ENCODE peak calls at places on chromosome 5, in seven cellular contexts. One of them, this sample, is unnamed.

GRCh38 chr5:134784241-134784920 is 25.8 kb downstream of the DDX46 start:
- DNase-seq in tibial artery: no peak
- DNase-seq in effector memory CD4-positive, alpha-beta T cell: no peak
- DNase-seq in Panc1: no peak
- DNase-seq in MM.1S: no peak
- DNase-seq in SK-N-SH: no peak
- DNase-seq in mesendoderm: no peak
- DNase-seq in this sample: no peak

GRCh38 chr5:3954189-3954588 is 358.6 kb downstream of the IRX1 start:
- DNase-seq in effector memory CD4-positive, alpha-beta T cell: no peak
- DNase-seq in tibial artery: no peak
- DNase-seq in MM.1S: no peak
- DNase-seq in mesendoderm: no peak
- DNase-seq in SK-N-SH: no peak
- DNase-seq in Panc1: no peak
- DNase-seq in this sample: no peak

GRCh38 chr5:61701877-61702602 is 370.0 kb downstream of the ZSWIM6 start:
- DNase-seq in SK-N-SH: no peak
- DNase-seq in mesendoderm: no peak
- DNase-seq in tibial artery: no peak
- DNase-seq in effector memory CD4-positive, alpha-beta T cell: no peak
- DNase-seq in Panc1: no peak
- DNase-seq in MM.1S: no peak
- DNase-seq in this sample: no peak

GRCh38 chr5:124806026-124806856 is 59.8 kb upstream of the ZNF608 start:
- DNase-seq in Panc1: no peak
- DNase-seq in mesendoderm: peak; percentile 63
- DNase-seq in tibial artery: no peak
- DNase-seq in SK-N-SH: peak; percentile 78
- DNase-seq in effector memory CD4-positive, alpha-beta T cell: no peak
- DNase-seq in MM.1S: no peak
- DNase-seq in this sample: peak; percentile 86

GRCh38 chr5:172717481-172718195 is 53.4 kb downstream of the DUSP1 start:
- DNase-seq in Panc1: no peak
- DNase-seq in tibial artery: no peak
- DNase-seq in MM.1S: no peak
- DNase-seq in mesendoderm: no peak
- DNase-seq in effector memory CD4-positive, alpha-beta T cell: no peak
- DNase-seq in SK-N-SH: no peak
- DNase-seq in this sample: no peak

GRCh38 chr5:14258840-14259239 is 115.7 kb downstream of the TRIO start:
- DNase-seq in Panc1: no peak
- DNase-seq in effector memory CD4-positive, alpha-beta T cell: no peak
- DNase-seq in mesendoderm: peak; percentile 89
- DNase-seq in tibial artery: no peak
- DNase-seq in MM.1S: no peak
- DNase-seq in SK-N-SH: no peak
- DNase-seq in this sample: no peak

GRCh38 chr5:168227973-168228615 is 63.4 kb upstream of the WWC1 start:
- DNase-seq in effector memory CD4-positive, alpha-beta T cell: peak; percentile 3
- DNase-seq in mesendoderm: no peak
- DNase-seq in MM.1S: no peak
- DNase-seq in Panc1: no peak
- DNase-seq in SK-N-SH: no peak
- DNase-seq in tibial artery: no peak
- DNase-seq in this sample: no peak

GRCh38 chr5:120447706-120448239 is 16.3 kb upstream of the PRR16 start:
- DNase-seq in Panc1: no peak
- DNase-seq in effector memory CD4-positive, alpha-beta T cell: no peak
- DNase-seq in SK-N-SH: peak; percentile 25
- DNase-seq in MM.1S: no peak
- DNase-seq in mesendoderm: peak; percentile 23
- DNase-seq in tibial artery: no peak
- DNase-seq in this sample: no peak

GRCh38 chr5:6837519-6838110 is 124.4 kb downstream of the TENT4A start:
- DNase-seq in SK-N-SH: peak; percentile 52
- DNase-seq in mesendoderm: peak; percentile 53
- DNase-seq in MM.1S: no peak
- DNase-seq in tibial artery: no peak
- DNase-seq in Panc1: peak; percentile 13
- DNase-seq in effector memory CD4-positive, alpha-beta T cell: no peak
- DNase-seq in this sample: peak; percentile 75

GRCh38 chr5:138790684-138791083 is 37.5 kb downstream of the CTNNA1 start:
- DNase-seq in tibial artery: no peak
- DNase-seq in mesendoderm: no peak
- DNase-seq in Panc1: no peak
- DNase-seq in SK-N-SH: no peak
- DNase-seq in effector memory CD4-positive, alpha-beta T cell: no peak
- DNase-seq in MM.1S: no peak
- DNase-seq in this sample: no peak

GRCh38 chr5:43017438-43017820 is 22.7 kb downstream of the ANXA2R start:
- DNase-seq in mesendoderm: peak; percentile 67
- DNase-seq in tibial artery: peak; percentile 77
- DNase-seq in SK-N-SH: no peak
- DNase-seq in MM.1S: no peak
- DNase-seq in Panc1: no peak
- DNase-seq in effector memory CD4-positive, alpha-beta T cell: peak; percentile 37
- DNase-seq in this sample: peak; percentile 56

GRCh38 chr5:133316346-133317343 is 264.8 kb downstream of the HSPA4 start:
- DNase-seq in MM.1S: no peak
- DNase-seq in Panc1: no peak
- DNase-seq in SK-N-SH: no peak
- DNase-seq in tibial artery: no peak
- DNase-seq in mesendoderm: peak; percentile 79
- DNase-seq in effector memory CD4-positive, alpha-beta T cell: no peak
- DNase-seq in this sample: peak; percentile 58

GRCh38 chr5:128201065-128201926 is 117.7 kb downstream of the SLC12A2 start:
- DNase-seq in effector memory CD4-positive, alpha-beta T cell: peak; percentile 68
- DNase-seq in MM.1S: peak; percentile 75
- DNase-seq in Panc1: no peak
- DNase-seq in tibial artery: peak; percentile 84
- DNase-seq in SK-N-SH: peak; percentile 82
- DNase-seq in mesendoderm: peak; percentile 78
- DNase-seq in this sample: peak; percentile 52

GRCh38 chr5:16787278-16787677 is 148.8 kb downstream of the MYO10 start:
- DNase-seq in tibial artery: no peak
- DNase-seq in mesendoderm: no peak
- DNase-seq in Panc1: no peak
- DNase-seq in effector memory CD4-positive, alpha-beta T cell: no peak
- DNase-seq in SK-N-SH: peak; percentile 34
- DNase-seq in MM.1S: no peak
- DNase-seq in this sample: no peak

GRCh38 chr5:77015938-77016569 is 14.2 kb upstream of the AGGF1 start:
- DNase-seq in MM.1S: peak; percentile 50
- DNase-seq in SK-N-SH: no peak
- DNase-seq in tibial artery: no peak
- DNase-seq in Panc1: peak; percentile 39
- DNase-seq in mesendoderm: peak; percentile 82
- DNase-seq in effector memory CD4-positive, alpha-beta T cell: no peak
- DNase-seq in this sample: peak; percentile 28

GRCh38 chr5:1058988-1059883 is 50.6 kb downstream of the NKD2 start:
- DNase-seq in tibial artery: no peak
- DNase-seq in effector memory CD4-positive, alpha-beta T cell: no peak
- DNase-seq in MM.1S: no peak
- DNase-seq in SK-N-SH: peak; percentile 31
- DNase-seq in mesendoderm: no peak
- DNase-seq in Panc1: no peak
- DNase-seq in this sample: no peak

GRCh38 chr5:172697123-172698121 is 56.4 kb downstream of the NEURL1B start:
- DNase-seq in mesendoderm: peak; percentile 90
- DNase-seq in tibial artery: peak; percentile 93
- DNase-seq in MM.1S: peak; percentile 89
- DNase-seq in effector memory CD4-positive, alpha-beta T cell: peak; percentile 81
- DNase-seq in Panc1: peak; percentile 67
- DNase-seq in SK-N-SH: peak; percentile 87
- DNase-seq in this sample: peak; percentile 92

DNA sequence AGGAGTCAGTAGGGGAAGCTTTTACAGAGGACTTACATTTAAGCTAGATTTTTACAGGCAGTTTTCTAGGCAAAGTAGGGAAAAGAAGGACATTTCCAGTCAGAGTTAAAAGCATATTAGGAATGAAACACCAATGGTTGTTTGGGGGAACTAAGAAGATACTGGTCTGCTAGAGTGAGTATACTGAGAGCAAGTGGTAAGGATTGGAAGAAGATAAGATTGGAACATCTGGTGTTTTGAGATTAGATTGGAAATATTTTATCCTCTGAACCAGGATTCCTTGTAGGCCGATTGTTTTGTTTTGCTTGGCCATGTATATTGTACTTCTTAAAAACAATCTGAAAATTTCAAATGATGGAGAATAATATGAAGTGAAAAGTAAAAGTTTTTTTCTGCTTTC is 7.7 kb downstream of the FBXO38 start:
- DNase-seq in tibial artery: no peak
- DNase-seq in effector memory CD4-positive, alpha-beta T cell: no peak
- DNase-seq in MM.1S: no peak
- DNase-seq in Panc1: no peak
- DNase-seq in SK-N-SH: peak; percentile 23
- DNase-seq in mesendoderm: peak; percentile 34
- DNase-seq in this sample: no peak
- H3K4me1 ChIP-seq in tibial artery: no peaks in the 10 kb centered on the region
- H3K4me1 ChIP-seq in effector memory CD4-positive, alpha-beta T cell: no peaks in the 10 kb centered on the region
- H3K4me1 ChIP-seq in MM.1S: no peaks in the 10 kb centered on the region
- H3K4me1 ChIP-seq in Panc1: peaks cover 5% of the 10 kb centered on the region
- H3K4me1 ChIP-seq in SK-N-SH: peaks cover 2% of the 10 kb centered on the region
- H3K4me1 ChIP-seq in mesendoderm: no peaks in the 10 kb centered on the region
- H3K4me1 ChIP-seq in this sample: peaks cover 13% of the 10 kb centered on the region

DNA sequence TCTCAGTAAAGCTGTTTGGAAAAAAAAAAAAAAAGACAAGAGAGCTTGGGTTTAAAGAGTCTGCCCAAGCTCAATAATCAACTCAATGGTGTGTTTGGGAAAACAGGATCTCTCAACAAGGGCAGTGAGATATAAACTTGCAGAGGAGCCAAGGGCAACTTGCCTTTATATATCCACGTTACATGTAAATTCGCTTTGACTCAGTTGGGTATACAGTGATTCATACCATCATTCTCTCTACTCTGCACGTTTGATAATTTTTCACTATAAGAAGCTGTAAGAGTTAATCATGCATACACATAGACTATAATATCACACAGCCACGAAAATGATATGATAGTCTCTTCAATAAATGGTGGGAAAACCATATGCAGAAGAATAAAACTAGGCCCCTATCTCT is 24.9 kb downstream of the ADAM19 start:
- DNase-seq in MM.1S: no peak
- DNase-seq in Panc1: no peak
- DNase-seq in effector memory CD4-positive, alpha-beta T cell: no peak
- DNase-seq in tibial artery: no peak
- DNase-seq in SK-N-SH: no peak
- DNase-seq in mesendoderm: no peak
- DNase-seq in this sample: no peak
- H3K4me3 ChIP-seq in MM.1S: no peak overlapping the region
- H3K4me3 ChIP-seq in Panc1: no peak overlapping the region
- H3K4me3 ChIP-seq in effector memory CD4-positive, alpha-beta T cell: no peak overlapping the region
- H3K4me3 ChIP-seq in tibial artery: no peak overlapping the region
- H3K4me3 ChIP-seq in SK-N-SH: no peak overlapping the region
- H3K4me3 ChIP-seq in mesendoderm: no peak overlapping the region
- H3K4me3 ChIP-seq in this sample: no peak overlapping the region

GRCh38 chr5:170296036-170296934 is 1.3 kb downstream of the LCP2 start:
- DNase-seq in tibial artery: no peak
- DNase-seq in MM.1S: peak; percentile 42
- DNase-seq in mesendoderm: no peak
- DNase-seq in SK-N-SH: no peak
- DNase-seq in Panc1: no peak
- DNase-seq in effector memory CD4-positive, alpha-beta T cell: no peak
- DNase-seq in this sample: no peak

GRCh38 chr5:170291324-170291847 is 6.2 kb downstream of the LCP2 start:
- DNase-seq in SK-N-SH: no peak
- DNase-seq in effector memory CD4-positive, alpha-beta T cell: no peak
- DNase-seq in Panc1: no peak
- DNase-seq in mesendoderm: peak; percentile 59
- DNase-seq in tibial artery: no peak
- DNase-seq in MM.1S: no peak
- DNase-seq in this sample: no peak

GRCh38 chr5:170289749-170290148 is 7.8 kb downstream of the LCP2 start:
- DNase-seq in Panc1: no peak
- DNase-seq in mesendoderm: no peak
- DNase-seq in tibial artery: no peak
- DNase-seq in effector memory CD4-positive, alpha-beta T cell: no peak
- DNase-seq in MM.1S: no peak
- DNase-seq in SK-N-SH: no peak
- DNase-seq in this sample: no peak

GRCh38 chr5:170292509-170292908 is 5.1 kb downstream of the LCP2 start:
- DNase-seq in Panc1: no peak
- DNase-seq in tibial artery: no peak
- DNase-seq in SK-N-SH: no peak
- DNase-seq in mesendoderm: no peak
- DNase-seq in effector memory CD4-positive, alpha-beta T cell: no peak
- DNase-seq in MM.1S: no peak
- DNase-seq in this sample: no peak

DNA sequence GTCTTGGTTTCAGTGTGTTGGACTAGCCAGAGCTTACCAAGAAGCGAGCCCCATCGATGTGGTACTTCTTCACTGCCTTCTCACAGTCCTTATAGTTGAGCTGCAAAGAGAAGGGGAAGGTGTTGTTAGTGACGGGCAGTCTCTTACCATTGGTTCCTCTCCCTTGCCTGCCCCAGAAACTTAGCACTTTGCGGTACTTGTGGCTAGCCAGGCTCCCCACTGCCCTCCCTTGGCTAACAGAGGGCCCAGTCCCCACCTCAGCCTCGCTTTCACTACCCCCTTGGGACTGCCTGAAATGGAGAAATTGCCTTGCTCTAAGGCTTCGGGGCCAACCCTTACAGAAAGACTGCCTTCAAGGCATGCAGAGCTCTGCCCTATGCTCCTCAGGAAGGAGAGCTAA is 4.3 kb downstream of the LCP2 start:
- DNase-seq in Panc1: no peak
- DNase-seq in mesendoderm: no peak
- DNase-seq in SK-N-SH: no peak
- DNase-seq in tibial artery: peak; percentile 79
- DNase-seq in effector memory CD4-positive, alpha-beta T cell: peak; percentile 49
- DNase-seq in MM.1S: no peak
- DNase-seq in this sample: no peak
- H3K4me1 ChIP-seq in Panc1: no peaks in the 10 kb centered on the region
- H3K4me1 ChIP-seq in mesendoderm: peaks cover 2% of the 10 kb centered on the region
- H3K4me1 ChIP-seq in SK-N-SH: no peaks in the 10 kb centered on the region
- H3K4me1 ChIP-seq in tibial artery: no peaks in the 10 kb centered on the region
- H3K4me1 ChIP-seq in effector memory CD4-positive, alpha-beta T cell: peaks cover 65% of the 10 kb centered on the region
- H3K4me1 ChIP-seq in MM.1S: peaks cover 20% of the 10 kb centered on the region
- H3K4me1 ChIP-seq in this sample: no peaks in the 10 kb centered on the region

GRCh38 chr5:154484393-154484944 is 6.4 kb upstream of the HAND1 start:
- DNase-seq in tibial artery: no peak
- DNase-seq in mesendoderm: no peak
- DNase-seq in Panc1: no peak
- DNase-seq in MM.1S: no peak
- DNase-seq in effector memory CD4-positive, alpha-beta T cell: no peak
- DNase-seq in SK-N-SH: no peak
- DNase-seq in this sample: no peak
- H3K4me3 ChIP-seq in tibial artery: no peak overlapping the region
- H3K4me3 ChIP-seq in mesendoderm: no peak overlapping the region
- H3K4me3 ChIP-seq in Panc1: no peak overlapping the region
- H3K4me3 ChIP-seq in MM.1S: no peak overlapping the region
- H3K4me3 ChIP-seq in effector memory CD4-positive, alpha-beta T cell: no peak overlapping the region
- H3K4me3 ChIP-seq in SK-N-SH: no peak overlapping the region
- H3K4me3 ChIP-seq in this sample: no peak overlapping the region